ENCODE peak calls at places on chromosomes 7 and 10, in four cellular contexts. C, V, R and I are unnamed samples.
A peak's percentile ranks its signal among the peaks of the same experiment; 100 is the strongest.

GRCh38 chr10:68981074-68981473 is 7.5 kb upstream of the KIFBP start:
- DNase-seq in C (peak; percentile 33), V (peak; percentile 22), R (peak; percentile 19), I (no peak)

GRCh38 chr10:132297521-132297920 is 10.2 kb downstream of the STK32C start:
- DNase-seq in C (no peak), V (no peak), R (no peak), I (no peak)

GRCh38 chr7:149261829-149262617 is at the start of gene ZNF783:
- DNase-seq in C (peak; percentile 86), V (peak; percentile 85), R (peak; percentile 70), I (peak; percentile 88)

GRCh38 chr7:139557857-139558581 is 34.5 kb downstream of the CLEC2L start:
- DNase-seq in C (no peak), V (no peak), R (no peak), I (no peak)

GRCh38 chr7:141161959-141162547 is 88.2 kb downstream of the TMEM178B start:
- DNase-seq in C (no peak), V (no peak), R (no peak), I (no peak)

GRCh38 chr7:103865442-103865841 is 124.0 kb downstream of the RELN start:
- DNase-seq in C (no peak), V (no peak), R (no peak), I (no peak)

GRCh38 chr7:32937344-32938174 is 19.7 kb upstream of the FKBP9 start:
- DNase-seq in C (no peak), V (no peak), R (peak; percentile 40), I (no peak)

GRCh38 chr7:44576228-44576627 is 2.5 kb upstream of the DDX56 start:
- DNase-seq in C (no peak), V (no peak), R (no peak), I (no peak)

GRCh38 chr10:103231047-103231551 is 14.6 kb upstream of the RPEL1 start:
- DNase-seq in C (peak; percentile 57), V (no peak), R (peak; percentile 95), I (no peak)

GRCh38 chr10:36493511-36493880 is 631.9 kb upstream of the ANKRD30A start:
- DNase-seq in C (no peak), V (no peak), R (no peak), I (no peak)

GRCh38 chr7:31633894-31634494 is 53.0 kb upstream of the PPP1R17 start:
- DNase-seq in C (peak; percentile 47), V (peak; percentile 26), R (peak; percentile 56), I (no peak)

GRCh38 chr7:91876391-91877133 is 3.9 kb downstream of the MTERF1 start:
- DNase-seq in C (peak; percentile 7), V (no peak), R (no peak), I (no peak)

GRCh38 chr7:55247466-55247865 is 117.7 kb upstream of the LANCL2 start:
- DNase-seq in C (no peak), V (no peak), R (no peak), I (no peak)

GRCh38 chr7:45582136-45582742 is 8.1 kb downstream of the ADCY1 start:
- DNase-seq in C (no peak), V (no peak), R (no peak), I (no peak)

GRCh38 chr7:75688200-75689136 is 50.3 kb downstream of the HIP1 start:
- DNase-seq in C (no peak), V (no peak), R (peak; percentile 87), I (no peak)

GRCh38 chr7:44284881-44285541 is 40.4 kb downstream of the CAMK2B start:
- DNase-seq in C (no peak), V (no peak), R (no peak), I (peak; percentile 30)

GRCh38 chr10:106189254-106189653 is 975.3 kb downstream of the SORCS1 start:
- DNase-seq in C (no peak), V (no peak), R (peak; percentile 5), I (peak; percentile 53)

GRCh38 chr7:80054356-80054755 is 80.3 kb upstream of the GNAI1 start:
- DNase-seq in C (no peak), V (no peak), R (no peak), I (no peak)

GRCh38 chr10:45417746-45418145 is 43.7 kb downstream of the ALOX5 start:
- DNase-seq in C (no peak), V (peak; percentile 5), R (no peak), I (no peak)

GRCh38 chr10:690227-691161 is 1.0 kb upstream of the DIP2C start:
- DNase-seq in C (no peak), V (no peak), R (no peak), I (no peak)

GRCh38 chr7:34430456-34430855 is 227.6 kb upstream of the NPSR1 start:
- DNase-seq in C (peak; percentile 42), V (no peak), R (peak; percentile 41), I (no peak)

GRCh38 chr7:98872328-98872924 is 2.6 kb upstream of the TMEM130 start:
- DNase-seq in C (peak; percentile 45), V (peak; percentile 45), R (peak; percentile 57), I (no peak)

DNA sequence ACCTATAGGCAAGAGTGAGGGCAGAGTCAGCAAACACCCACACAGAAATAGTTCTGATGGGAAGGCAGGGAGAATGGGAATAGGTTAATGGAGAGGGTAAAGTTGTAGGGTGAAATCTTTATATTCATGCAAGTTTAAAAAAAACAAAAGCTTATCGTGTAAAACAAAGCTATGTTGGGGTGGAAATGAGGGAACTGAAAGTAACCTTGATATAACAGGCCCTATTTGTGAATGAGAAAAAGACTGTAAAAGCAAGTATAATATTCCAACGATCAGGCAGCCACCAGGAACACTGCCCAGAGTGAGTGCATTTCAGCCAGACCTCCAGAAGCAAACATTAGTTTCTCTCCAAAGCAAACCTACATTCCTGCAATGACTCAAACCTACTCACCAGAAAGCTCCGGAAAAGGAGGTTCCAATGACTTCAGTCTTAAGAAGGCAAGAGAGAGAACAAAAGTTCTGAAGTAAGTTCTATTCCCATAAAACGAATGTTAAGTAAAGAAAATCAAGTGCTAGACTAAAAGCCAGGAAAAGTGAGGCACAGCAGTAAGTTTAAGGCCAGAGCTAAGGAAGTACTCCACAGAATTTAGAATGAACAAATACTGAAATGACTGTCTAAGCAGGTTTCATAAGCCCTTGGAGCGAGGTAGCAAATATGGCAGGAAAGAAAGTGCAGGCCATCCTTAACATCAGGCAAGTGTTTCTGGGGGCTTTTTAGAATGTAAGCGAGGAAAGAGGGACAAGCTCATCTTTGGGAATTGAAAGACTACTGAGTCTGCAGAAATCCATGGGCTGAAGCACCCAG is 493.2 kb downstream of the XPNPEP1 start:
- DNase-seq in C (no peak), V (no peak), R (no peak), I (no peak)
- TF ChIP-seq PHF8 in C (no peak), V (no peak), R (no peak), I (no peak)

GRCh38 chr10:72336259-72337038 is 18.3 kb downstream of the DNAJB12 start:
- DNase-seq in C (no peak), V (no peak), R (no peak), I (no peak)

GRCh38 chr10:72334196-72334831 is 20.4 kb downstream of the DNAJB12 start:
- DNase-seq in C (no peak), V (no peak), R (no peak), I (peak; percentile 57)

GRCh38 chr10:72333111-72334012 is 21.4 kb downstream of the DNAJB12 start:
- DNase-seq in C (no peak), V (no peak), R (no peak), I (no peak)

GRCh38 chr10:72335394-72336258 is 19.1 kb downstream of the DNAJB12 start:
- DNase-seq in C (no peak), V (no peak), R (no peak), I (no peak)

DNA sequence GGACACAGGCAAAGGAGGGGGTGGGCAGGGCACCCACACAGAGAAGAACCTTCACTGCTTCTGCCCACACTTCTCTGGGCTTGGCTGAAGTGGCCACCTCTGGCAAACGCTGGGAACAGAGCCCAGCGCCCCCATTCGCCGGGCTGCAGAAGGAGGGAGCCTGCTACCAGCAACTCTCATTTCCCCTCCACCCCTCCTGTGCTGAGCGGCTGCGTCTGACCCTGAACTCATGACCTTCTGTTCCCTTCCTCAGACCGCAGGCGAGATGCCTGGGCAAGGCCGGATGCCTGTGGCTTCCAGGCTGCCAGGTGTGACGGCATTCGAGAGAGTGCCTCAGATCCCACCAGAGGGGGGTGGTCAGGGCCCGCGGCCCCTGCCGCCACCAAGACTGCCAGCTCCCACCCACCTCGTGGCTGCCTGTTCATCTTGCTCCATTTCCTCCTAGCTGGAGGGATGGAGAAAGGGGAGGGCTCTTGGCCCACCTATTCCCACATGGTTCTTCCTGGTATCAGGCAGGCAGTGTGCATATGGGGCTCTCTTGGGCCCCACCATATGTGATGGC is 19.8 kb downstream of the DNAJB12 start:
- DNase-seq in C (no peak), V (no peak), R (peak; percentile 95), I (peak; percentile 51)
- TF ChIP-seq PHF8 in C (no peak), V (no peak), R (no peak), I (no peak)

DNA sequence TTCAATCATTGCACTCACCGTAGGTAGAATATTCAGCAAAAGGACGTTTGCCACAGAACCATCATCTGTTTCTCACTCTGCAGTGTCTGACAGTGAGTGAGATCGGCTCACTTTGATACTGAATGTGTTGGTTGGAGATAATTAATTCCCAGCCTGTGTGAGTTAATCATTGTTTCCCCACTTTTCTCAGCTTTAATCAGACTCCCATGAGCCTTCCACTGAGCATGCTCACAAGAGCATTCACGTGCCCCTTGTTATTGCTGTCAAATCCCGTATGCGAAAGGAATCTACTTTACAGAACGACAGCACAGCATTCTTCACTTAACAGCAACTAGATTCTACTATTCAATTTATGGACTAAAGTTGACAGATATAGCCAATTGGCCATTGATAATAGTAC is 128.2 kb upstream of the PALS2 start:
- DNase-seq in C (no peak), V (no peak), R (no peak), I (no peak)
- TF ChIP-seq PHF8 in C (no peak), V (no peak), R (no peak), I (no peak)

GRCh38 chr7:128937647-128938523 is at the start of gene IRF5:
- DNase-seq in C (peak; percentile 37), V (no peak), R (no peak), I (no peak)
- TF ChIP-seq PHF8 in C (peak; percentile 63), V (no peak), R (peak; percentile 49), I (no peak)

DNA sequence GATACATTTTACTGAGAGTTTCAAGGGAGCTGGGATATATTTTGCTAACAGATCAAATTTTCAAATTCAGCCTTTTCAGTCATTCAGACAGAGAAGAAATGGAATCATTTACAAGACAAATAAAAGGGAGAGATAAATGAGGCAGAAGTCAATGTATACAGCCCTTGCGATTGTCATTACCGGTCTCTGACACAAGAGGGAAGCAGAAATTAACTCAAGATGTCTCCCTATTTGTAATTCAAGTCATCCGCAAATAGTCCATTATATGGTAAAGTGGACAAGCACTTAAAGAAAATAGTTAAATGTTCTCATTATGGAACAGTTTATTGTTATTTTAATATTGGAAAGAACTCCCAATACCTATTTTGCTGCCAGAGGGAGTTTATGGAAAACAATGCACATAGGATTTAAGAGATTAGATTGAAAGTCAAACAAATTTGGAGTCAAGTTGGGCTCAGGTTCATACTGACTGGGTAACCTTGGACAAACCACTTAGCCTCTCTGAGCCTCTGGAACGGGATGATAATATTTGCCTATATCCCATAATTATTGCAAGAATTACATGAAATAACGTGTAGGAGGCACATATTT is 89.3 kb upstream of the PRKCQ start:
- DNase-seq in C (peak; percentile 38), V (peak; percentile 26), R (peak; percentile 14), I (no peak)
- TF ChIP-seq PHF8 in C (no peak), V (no peak), R (no peak), I (no peak)

DNA sequence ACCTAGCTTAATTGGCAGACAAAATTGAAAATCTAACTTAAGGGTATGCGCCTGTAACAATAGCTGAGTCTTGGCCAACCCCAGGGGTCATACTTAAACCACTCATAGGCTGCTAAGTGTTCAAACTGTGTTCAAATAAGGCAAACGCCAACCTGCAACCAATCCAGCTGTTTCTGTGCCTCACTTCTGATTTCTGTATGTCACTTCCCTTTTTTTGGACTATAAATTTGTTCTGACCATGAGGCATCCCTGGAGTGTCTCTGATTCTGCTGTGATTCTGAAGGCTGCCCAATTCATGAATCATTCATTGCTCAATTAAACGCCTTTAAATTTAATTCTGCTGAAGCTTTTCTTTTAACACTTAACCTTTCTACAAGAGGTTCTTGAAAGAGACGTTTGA is 31.2 kb upstream of the NME8 start:
- DNase-seq in C (no peak), V (no peak), R (no peak), I (no peak)
- TF ChIP-seq PHF8 in C (no peak), V (no peak), R (no peak), I (no peak)